ENCODE peak calls at places on chromosomes 13 and 19, in seven cellular contexts. K is PC-9; V is tibial artery; W is GM19239; M is activated CD4-positive, alpha-beta T cell treated with anti-CD3 and anti-CD28 coated beads for 4 hours; Z is KBM-7; A is cerebellar cortex. S is an unnamed sample.

GRCh38 chr19:3176715-3177501 is 1.7 kb upstream of the S1PR4 start:
- DNase-seq in K (peak; percentile 75), V (no peak), W (no peak), M (peak; percentile 77), Z (no peak), A (no peak), S (peak; percentile 71)

GRCh38 chr19:31882709-31883108 is 462.7 kb upstream of the ZNF507 start:
- DNase-seq in K (no peak), V (no peak), W (no peak), M (no peak), Z (no peak), A (no peak), S (no peak)

GRCh38 chr13:109251958-109252357 is 534.4 kb downstream of the IRS2 start:
- DNase-seq in K (no peak), V (no peak), W (no peak), M (no peak), Z (no peak), A (no peak), S (no peak)

GRCh38 chr19:47156861-47157454 is 26.3 kb downstream of the SAE1 start:
- DNase-seq in K (no peak), V (no peak), W (no peak), M (no peak), Z (peak; percentile 80), A (no peak), S (no peak)

GRCh38 chr19:46546194-46546896 is 50.7 kb upstream of the PNMA8B start:
- DNase-seq in K (peak; percentile 61), V (no peak), W (no peak), M (no peak), Z (peak; percentile 81), A (no peak), S (no peak)

GRCh38 chr13:30409911-30410704 is 12.2 kb upstream of the UBE2L5 start:
- DNase-seq in K (no peak), V (peak; percentile 77), W (no peak), M (no peak), Z (no peak), A (peak; percentile 16), S (no peak)

GRCh38 chr13:110850006-110850405 is 64.9 kb downstream of the ANKRD10 start:
- DNase-seq in K (no peak), V (no peak), W (no peak), M (no peak), Z (no peak), A (no peak), S (no peak)

GRCh38 chr19:2469102-2469914 is 6.6 kb upstream of the GADD45B start:
- DNase-seq in K (peak; percentile 54), V (no peak), W (no peak), M (no peak), Z (peak; percentile 63), A (no peak), S (no peak)

GRCh38 chr13:101514695-101515275 is 62.3 kb downstream of the ITGBL1 start:
- DNase-seq in K (peak; percentile 29), V (no peak), W (peak; percentile 2), M (no peak), Z (peak; percentile 39), A (peak; percentile 76), S (peak; percentile 24)

GRCh38 chr19:45972081-45972943 is 1.4 kb downstream of the NOVA2 start:
- DNase-seq in K (no peak), V (no peak), W (no peak), M (peak; percentile 63), Z (peak; percentile 30), A (peak; percentile 31), S (peak; percentile 22)

GRCh38 chr19:18436651-18437478 is 1.1 kb downstream of the ISYNA1 start:
- DNase-seq in K (peak; percentile 87), V (peak; percentile 90), W (peak; percentile 99), M (peak; percentile 77), Z (peak; percentile 80), A (peak; percentile 87), S (peak; percentile 78)

GRCh38 chr13:100666124-100666523 is 8.5 kb downstream of the TMTC4 start:
- DNase-seq in K (no peak), V (no peak), W (no peak), M (no peak), Z (no peak), A (no peak), S (no peak)

GRCh38 chr13:105491345-105491744 is 1044.1 kb downstream of the EFNB2 start:
- DNase-seq in K (no peak), V (no peak), W (no peak), M (no peak), Z (no peak), A (no peak), S (no peak)

GRCh38 chr19:41860419-41861097 is 503 bp downstream of the RPS19 start:
- DNase-seq in K (no peak), V (no peak), W (no peak), M (peak; percentile 56), Z (peak; percentile 33), A (no peak), S (no peak)

GRCh38 chr19:18291019-18291524 is 9.7 kb upstream of the JUND start:
- DNase-seq in K (no peak), V (peak; percentile 77), W (no peak), M (no peak), Z (peak; percentile 37), A (no peak), S (no peak)

GRCh38 chr13:99123101-99124045 is 77.3 kb upstream of the UBAC2 start:
- DNase-seq in K (no peak), V (no peak), W (no peak), M (no peak), Z (no peak), A (no peak), S (no peak)

GRCh38 chr13:62210951-62211350 is 795.3 kb upstream of the PCDH20 start:
- DNase-seq in K (no peak), V (no peak), W (no peak), M (no peak), Z (no peak), A (no peak), S (no peak)

GRCh38 chr13:72556945-72557344 is 170.5 kb downstream of the MZT1 start:
- DNase-seq in K (no peak), V (no peak), W (no peak), M (no peak), Z (no peak), A (no peak), S (no peak)

GRCh38 chr19:10748924-10749434 is 31.1 kb downstream of the DNM2 start:
- DNase-seq in K (peak; percentile 98), V (no peak), W (no peak), M (no peak), Z (no peak), A (peak; percentile 81), S (no peak)

GRCh38 chr13:50170447-50171037 is 155.3 kb downstream of the KCNRG start:
- DNase-seq in K (no peak), V (no peak), W (no peak), M (no peak), Z (no peak), A (peak; percentile 25), S (no peak)

GRCh38 chr13:99977912-99978780 is 3.4 kb upstream of the ZIC2 start:
- DNase-seq in K (no peak), V (no peak), W (no peak), M (no peak), Z (peak; percentile 72), A (peak; percentile 72), S (no peak)